ENCODE peak calls at places on chromosome 19, in six cellular contexts. V, D, G, N, K and I are unnamed samples.
A peak's percentile ranks its signal among the peaks of the same experiment; 100 is the strongest.

GRCh38 chr19:42066075-42066754 is 3.8 kb downstream of the GRIK5 start:
- DNase-seq in D (no peak), G (peak; percentile 70), K (peak; percentile 83), V (peak; percentile 19), N (peak; percentile 40), I (peak; percentile 12)

GRCh38 chr19:46043519-46043918 is 2.7 kb upstream of the IGFL4 start:
- DNase-seq in K (no peak), N (no peak), G (no peak), D (no peak), V (no peak), I (no peak)

GRCh38 chr19:5298502-5298901 is 42.1 kb downstream of the PTPRS start:
- DNase-seq in N (peak; percentile 94), K (no peak), V (no peak), G (no peak), D (no peak), I (no peak)

GRCh38 chr19:5996598-5997320 is 18.8 kb upstream of the RANBP3 start:
- DNase-seq in G (no peak), D (no peak), K (no peak), V (no peak), N (no peak), I (no peak)

GRCh38 chr19:16875584-16876555 is 12.9 kb upstream of the F2RL3 start:
- DNase-seq in K (no peak), G (no peak), D (no peak), V (no peak), N (no peak), I (no peak)

GRCh38 chr19:3923912-3924311 is 9.0 kb upstream of the NMRK2 start:
- DNase-seq in D (no peak), K (no peak), N (no peak), V (no peak), G (no peak), I (no peak)

GRCh38 chr19:33804021-33804799 is 7.5 kb downstream of the KCTD15 start:
- DNase-seq in G (no peak), N (peak; percentile 62), D (no peak), K (no peak), V (peak; percentile 83), I (peak; percentile 85)

GRCh38 chr19:642755-643727 is 3.4 kb downstream of the FGF22 start:
- DNase-seq in K (no peak), N (no peak), D (no peak), V (no peak), G (no peak), I (no peak)

GRCh38 chr19:46731584-46731983 is 14.3 kb upstream of the FKRP start:
- DNase-seq in D (no peak), G (no peak), N (no peak), V (no peak), K (no peak), I (no peak)

GRCh38 chr19:40530091-40530901 is 46.4 kb upstream of the SHKBP1 start:
- DNase-seq in K (peak; percentile 97), G (peak; percentile 89), N (no peak), D (no peak), V (no peak), I (no peak)

GRCh38 chr19:18021121-18021755 is 13.3 kb downstream of the ARRDC2 start:
- DNase-seq in V (peak; percentile 88), G (no peak), D (peak; percentile 97), N (peak; percentile 80), K (peak; percentile 79), I (peak; percentile 71)
- H3K4me1 ChIP-seq in V (peaks cover 17% of the 10 kb centered on the region), G (no peaks in the 10 kb centered on the region), D (peaks cover 49% of the 10 kb centered on the region), N (peaks cover 12% of the 10 kb centered on the region), K (peaks cover 17% of the 10 kb centered on the region), I (peaks cover 23% of the 10 kb centered on the region)

GRCh38 chr19:34960103-34960805 is 3.8 kb downstream of the ZNF792 start:
- DNase-seq in N (peak; percentile 78), K (no peak), D (no peak), V (peak; percentile 86), G (no peak), I (peak; percentile 94)
- H3K4me2 ChIP-seq in N (no peak overlapping the region), K (no peak overlapping the region), D (no peak overlapping the region), V (no peak overlapping the region), G (no peak overlapping the region), I (no peak overlapping the region)

DNA sequence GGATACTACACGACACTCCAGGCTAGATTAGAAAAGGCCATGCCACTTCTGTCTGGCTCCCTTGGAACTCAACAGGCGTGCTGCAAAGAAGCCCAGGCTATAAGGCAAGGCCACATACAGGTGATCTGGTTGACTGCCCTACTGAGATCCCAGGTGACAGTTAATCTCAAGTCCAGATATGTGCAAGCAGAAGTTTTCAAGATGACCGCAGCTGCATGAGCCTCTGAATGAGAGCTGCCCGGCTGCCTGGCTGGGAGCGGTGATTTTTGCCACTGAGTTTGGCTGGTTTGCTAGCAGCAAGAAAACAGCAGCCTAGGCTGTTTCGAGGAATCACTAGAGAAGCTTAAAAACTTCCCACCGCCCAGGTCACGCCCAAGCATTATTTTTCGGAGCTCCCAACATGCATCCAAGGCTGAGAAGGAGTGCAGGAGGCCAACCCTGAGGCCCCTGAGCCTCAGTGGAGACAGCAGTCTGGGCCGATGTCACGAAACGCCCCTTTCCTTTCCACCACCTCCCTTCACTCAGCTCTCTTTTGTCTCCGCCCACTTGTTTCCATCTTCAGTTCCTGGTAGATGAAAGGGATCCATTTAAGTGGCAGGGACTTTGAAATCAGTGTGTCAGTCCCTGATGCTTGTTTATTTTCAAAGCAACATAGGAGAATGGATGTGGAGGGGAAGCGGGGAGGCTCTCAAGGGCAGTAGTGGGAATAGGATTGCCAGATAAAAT is 13.9 kb upstream of the URI1 start:
- DNase-seq in V (no peak), K (peak; percentile 20), G (peak; percentile 68), D (no peak), N (no peak), I (no peak)
- H3K4me3 ChIP-seq in V (no peak overlapping the region), K (no peak overlapping the region), G (no peak overlapping the region), D (no peak overlapping the region), N (no peak overlapping the region), I (no peak overlapping the region)

GRCh38 chr19:1883784-1884183 is 1.5 kb downstream of the ABHD17A start:
- DNase-seq in K (no peak), V (no peak), G (no peak), N (no peak), D (no peak), I (no peak)

GRCh38 chr19:1882786-1883692 is 2.3 kb downstream of the ABHD17A start:
- DNase-seq in N (no peak), G (no peak), V (no peak), K (no peak), D (no peak), I (no peak)

GRCh38 chr19:1882089-1882785 is 3.1 kb downstream of the ABHD17A start:
- DNase-seq in V (no peak), K (no peak), G (peak; percentile 36), D (peak; percentile 49), N (no peak), I (no peak)

GRCh38 chr19:1884719-1885334 is 469 bp downstream of the ABHD17A start:
- DNase-seq in D (no peak), G (peak; percentile 39), N (no peak), V (no peak), K (no peak), I (no peak)

DNA sequence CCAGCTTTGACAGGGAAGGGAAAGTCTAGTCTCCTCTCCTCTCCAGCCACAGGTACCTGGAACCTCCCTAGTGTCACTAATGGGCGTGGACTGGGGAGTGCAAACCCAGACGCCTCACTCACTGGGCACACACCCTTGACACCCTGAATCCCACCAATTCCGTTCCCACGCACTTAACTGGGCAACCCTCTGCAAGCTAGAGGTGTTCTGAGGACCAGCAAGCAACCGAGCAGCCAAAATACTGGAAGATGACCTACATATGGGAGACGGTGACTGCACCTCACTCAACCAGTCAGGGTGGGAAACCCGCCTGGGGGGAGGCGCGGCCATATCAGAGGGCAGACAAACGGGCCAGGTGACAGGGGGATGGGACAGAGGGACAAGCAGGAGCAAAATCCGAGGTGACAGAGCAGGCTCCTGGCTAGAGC is 991 bp downstream of the ABHD17A start:
- DNase-seq in G (no peak), K (peak; percentile 21), N (no peak), D (no peak), V (no peak), I (no peak)
- H3K4me1 ChIP-seq in G (peaks cover 34% of the 10 kb centered on the region), K (peaks cover 31% of the 10 kb centered on the region), N (peaks cover 8% of the 10 kb centered on the region), D (peaks cover 27% of the 10 kb centered on the region), V (peaks cover 24% of the 10 kb centered on the region), I (peaks cover 7% of the 10 kb centered on the region)

DNA sequence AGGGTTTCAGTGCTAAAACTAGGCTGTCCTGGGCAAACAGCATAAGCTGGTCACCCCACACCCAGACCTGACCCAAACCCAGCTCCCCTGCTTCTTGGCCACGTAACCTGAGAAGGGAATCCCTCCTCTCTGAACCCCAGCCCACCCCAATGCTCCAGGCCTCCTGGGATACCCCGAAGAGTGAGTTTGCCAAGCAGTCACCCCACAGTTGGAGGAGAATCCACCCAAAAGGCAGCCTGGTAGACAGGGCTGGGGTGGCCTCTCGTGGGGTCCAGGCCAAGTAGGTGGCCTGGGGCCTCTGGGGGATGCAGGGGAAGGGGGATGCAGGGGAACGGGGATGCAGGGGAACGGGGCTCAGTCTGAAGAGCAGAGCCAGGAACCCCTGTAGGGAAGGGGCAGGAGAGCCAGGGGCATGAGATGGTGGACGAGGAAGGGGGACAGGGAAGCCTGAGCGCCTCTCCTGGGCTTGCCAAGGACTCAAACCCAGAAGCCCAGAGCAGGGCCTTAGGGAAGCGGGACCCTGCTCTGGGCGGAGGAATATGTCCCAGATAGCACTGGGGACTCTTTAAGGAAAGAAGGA is 2.8 kb downstream of the PPP1R12C start:
- DNase-seq in V (no peak), G (no peak), D (no peak), K (no peak), N (no peak), I (no peak)
- H3K4me2 ChIP-seq in V (no peak overlapping the region), G (peak overlapping the region; percentile 96), D (no peak overlapping the region), K (peak overlapping the region; percentile 98), N (peak overlapping the region; percentile 88), I (peak overlapping the region; percentile 49)

GRCh38 chr19:56312787-56313343 is 1.8 kb downstream of the ZSCAN5A start:
- DNase-seq in N (no peak), K (no peak), V (no peak), G (no peak), D (no peak), I (no peak)

GRCh38 chr19:56314018-56314583 is 538 bp downstream of the ZSCAN5A start:
- DNase-seq in K (no peak), V (peak; percentile 22), N (peak; percentile 18), D (no peak), G (no peak), I (no peak)

GRCh38 chr19:56316728-56317127 is 2.1 kb upstream of the ZSCAN5A start:
- DNase-seq in K (no peak), V (no peak), G (no peak), D (no peak), N (no peak), I (no peak)

GRCh38 chr19:56315076-56315828 is 613 bp upstream of the ZSCAN5A start:
- DNase-seq in N (peak; percentile 99), G (peak; percentile 97), D (peak; percentile 99), V (peak; percentile 98), K (peak; percentile 93), I (peak; percentile 98)

DNA sequence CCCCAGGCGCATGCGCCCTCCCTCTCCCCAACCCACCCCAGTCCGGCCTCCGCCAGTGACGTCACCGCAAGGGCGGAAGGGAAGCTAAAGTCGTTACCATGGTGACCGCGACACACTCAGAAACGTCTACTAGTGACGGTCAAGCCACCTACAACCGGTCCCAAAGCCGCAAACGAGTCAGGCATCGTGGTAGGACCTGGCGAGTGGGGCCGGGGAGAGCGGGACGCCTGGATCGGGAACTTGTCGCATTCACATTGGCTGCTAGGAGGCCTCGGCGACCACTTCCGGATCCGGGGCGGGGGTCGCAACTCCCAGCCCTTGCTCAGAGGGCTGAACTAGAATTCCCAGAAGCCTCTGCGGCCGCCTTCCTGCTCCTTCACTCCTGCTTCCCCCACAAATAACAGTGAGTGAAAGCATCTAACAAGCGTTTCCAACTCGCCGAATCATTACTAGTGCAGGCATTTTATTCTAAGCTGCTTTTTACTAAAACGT is at the start of gene ZSCAN5A:
- DNase-seq in G (peak; percentile 97), K (peak; percentile 99), N (peak; percentile 97), V (peak; percentile 91), D (peak; percentile 98), I (peak; percentile 96)
- H3K4me3 ChIP-seq in G (peak within 1 kb of the TSS; percentile 68), K (peak within 1 kb of the TSS; percentile 77), N (peak within 1 kb of the TSS; percentile 72), V (peak within 1 kb of the TSS; percentile 55), D (peak within 1 kb of the TSS; percentile 89), I (peak within 1 kb of the TSS; percentile 96)